ENCODE peak calls at places on chromosomes 4 and X, in six cellular contexts. M is testis, V is GM18507, Z is AG04450, S is astrocyte of the spinal cord, Y is T-helper 1 cell. O is an unnamed sample.

GRCh38 chr4:681736-682451 is 7.1 kb downstream of the SLC49A3 start:
- DNase-seq in Z (no peak), Y (peak), V (no peak), S (no peak), M (no peak), O (no peak)

GRCh38 chr4:76718806-76719205 is 179.1 kb downstream of the SOWAHB start:
- DNase-seq in V (no peak), Z (no peak), S (no peak), Y (no peak), M (no peak), O (no peak)

GRCh38 chr4:26174033-26174432 is 146.8 kb upstream of the RBPJ start:
- DNase-seq in V (no peak), Y (no peak), M (no peak), S (no peak), Z (no peak), O (no peak)

GRCh38 chrX:1053072-1053471 is 159.4 kb downstream of the CRLF2 start:
- DNase-seq in Z (no peak), Y (no peak), S (no peak), M (no peak), V (no peak), O (no peak)

GRCh38 chr4:14871676-14872430 is 130.4 kb upstream of the CPEB2 start:
- DNase-seq in Z (no peak), Y (no peak), V (no peak), M (no peak), S (no peak), O (no peak)

GRCh38 chr4:106898621-106899230 is 137.4 kb downstream of the DKK2 start:
- DNase-seq in V (no peak), S (peak), Z (peak), Y (no peak), M (peak), O (peak)

GRCh38 chr4:5212255-5213032 is 161.2 kb downstream of the STK32B start:
- DNase-seq in V (no peak), Y (no peak), S (no peak), M (no peak), Z (no peak), O (no peak)

GRCh38 chr4:64781737-64782326 is 372.6 kb upstream of the TECRL start:
- DNase-seq in Z (no peak), S (peak), V (no peak), Y (no peak), M (no peak), O (no peak)

GRCh38 chr4:148076964-148077363 is 345.1 kb downstream of the ARHGAP10 start:
- DNase-seq in Y (no peak), Z (peak), S (peak), M (no peak), V (no peak), O (no peak)

GRCh38 chrX:3550871-3551270 is 162.6 kb downstream of the PRKX start:
- DNase-seq in Z (no peak), M (no peak), V (no peak), Y (no peak), S (no peak), O (no peak)

GRCh38 chr4:98639523-98639922 is 18.9 kb downstream of the TSPAN5 start:
- DNase-seq in S (no peak), Y (no peak), M (no peak), Z (no peak), V (no peak), O (no peak)